ENCODE peak calls at places on chromosomes 11 and 22, in nine cellular contexts. Z is uterus, C is colonic mucosa, R is cardiac muscle cell, I is adrenal gland, Y is psoas muscle, S is Panc1, P is esophagus squamous epithelium, E is suprapubic skin. X is an unnamed sample. For H3K4me1 and H3K36me3, the result is how much of the 10 kb centered on the place peaks cover.

GRCh38 chr11:82832983-82833382 is 67.2 kb downstream of the PRCP start:
- DNase-seq in C (no peak), P (no peak), I (no peak), E (no peak), Z (no peak), S (no peak), R (no peak), Y (no peak), X (no peak)

GRCh38 chr11:65557280-65558001 is 718 bp downstream of the LTBP3 start:
- DNase-seq in C (no peak), Y (peak), S (no peak), E (peak), R (no peak), I (no peak), Z (no peak), P (no peak), X (no peak)

GRCh38 chr22:27074016-27074415 is 416.6 kb downstream of the MIAT start:
- DNase-seq in I (no peak), C (no peak), E (no peak), R (no peak), Y (no peak), P (no peak), Z (no peak), S (no peak), X (no peak)

GRCh38 chr11:2725367-2726300 is 25.8 kb upstream of the KCNQ1OT1 start:
- DNase-seq in Y (peak), S (no peak), E (peak), I (no peak), P (no peak), Z (peak), C (no peak), R (peak), X (peak)

GRCh38 chr11:45383229-45383628 is 97.1 kb upstream of the SYT13 start:
- DNase-seq in S (no peak), I (no peak), Y (no peak), C (no peak), R (peak), P (no peak), Z (no peak), E (peak), X (no peak)

GRCh38 chr11:103673773-103674172 is 362.7 kb upstream of the DDI1 start:
- DNase-seq in Z (no peak), Y (no peak), S (no peak), R (peak), I (no peak), C (no peak), E (no peak), P (no peak), X (no peak)

GRCh38 chr11:35112056-35112845 is 26.7 kb upstream of the CD44 start:
- DNase-seq in P (no peak), Z (no peak), C (no peak), I (no peak), S (no peak), R (no peak), E (no peak), Y (no peak), X (no peak)

GRCh38 chr11:12721816-12722604 is 47.8 kb downstream of the TEAD1 start:
- DNase-seq in Z (no peak), I (no peak), E (no peak), S (no peak), R (no peak), C (no peak), P (no peak), Y (no peak), X (no peak)

GRCh38 chr11:34671946-34672345 is 51.1 kb downstream of the EHF start:
- DNase-seq in S (no peak), C (no peak), E (no peak), I (no peak), Z (no peak), Y (no peak), R (no peak), P (no peak), X (no peak)

GRCh38 chr11:10628506-10629236 is 60.2 kb upstream of the LYVE1 start:
- DNase-seq in C (no peak), Z (no peak), R (no peak), P (no peak), S (no peak), Y (no peak), I (no peak), E (no peak), X (no peak)

GRCh38 chr11:127223026-127223425 is 222.5 kb upstream of the KIRREL3 start:
- DNase-seq in Y (no peak), P (no peak), E (no peak), Z (no peak), C (no peak), S (no peak), R (no peak), I (no peak), X (no peak)

GRCh38 chr22:21606775-21607174 is 23.0 kb downstream of the YDJC start:
- DNase-seq in Y (no peak), I (no peak), R (no peak), S (no peak), C (no peak), E (no peak), Z (no peak), P (no peak), X (no peak)

GRCh38 chr11:12167098-12167999 is 57.0 kb downstream of the MICAL2 start:
- DNase-seq in P (no peak), I (no peak), C (peak), Z (no peak), R (peak), E (no peak), Y (no peak), S (peak), X (peak)

GRCh38 chr11:133253570-133253969 is 278.7 kb downstream of the OPCML start:
- DNase-seq in P (no peak), R (no peak), Y (no peak), S (no peak), E (no peak), I (no peak), C (no peak), Z (no peak), X (no peak)

GRCh38 chr11:61092908-61093763 is 9.2 kb upstream of the CD5 start:
- DNase-seq in S (no peak), I (no peak), P (no peak), C (no peak), E (no peak), Y (no peak), Z (peak), R (no peak), X (no peak)

GRCh38 chr11:69360606-69361005 is 66.7 kb downstream of the MYEOV start:
- DNase-seq in E (peak), Z (no peak), Y (no peak), R (no peak), I (no peak), C (peak), S (no peak), P (no peak), X (no peak)

GRCh38 chr11:12137938-12138731 is 27.7 kb downstream of the MICAL2 start:
- DNase-seq in E (no peak), S (no peak), Z (peak), P (no peak), R (peak), Y (no peak), I (no peak), C (no peak), X (peak)

GRCh38 chr11:105719073-105719846 is 109.4 kb downstream of the GRIA4 start:
- DNase-seq in Y (no peak), S (peak), Z (no peak), P (no peak), I (no peak), R (peak), C (no peak), E (no peak), X (peak)

GRCh38 chr22:39690901-39691620 is 120.5 kb downstream of the CACNA1I start:
- DNase-seq in R (peak), C (no peak), E (no peak), I (peak), S (no peak), P (no peak), Y (no peak), Z (no peak), X (peak)

GRCh38 chr22:41555325-41555724 is 5.5 kb upstream of the CSDC2 start:
- DNase-seq in C (no peak), S (no peak), E (no peak), R (peak), Y (no peak), P (no peak), I (no peak), Z (peak), X (no peak)

GRCh38 chr11:44036811-44037657 is 10.7 kb upstream of the ACCSL start:
- DNase-seq in C (peak), E (peak), Y (peak), P (no peak), Z (peak), S (peak), R (peak), I (peak), X (peak)

GRCh38 chr11:66070604-66071325 is 693 bp downstream of the PACS1 start:
- DNase-seq in Z (peak), R (peak), P (no peak), Y (peak), S (no peak), C (peak), I (peak), E (peak), X (peak)

GRCh38 chr11:67302571-67303131 is 679 bp upstream of the SSH3 start:
- DNase-seq in S (no peak), I (no peak), E (peak), R (peak), Y (peak), C (peak), Z (no peak), P (no peak), X (peak)

GRCh38 chr22:46262449-46263207 is 515 bp downstream of the PKDREJ start:
- DNase-seq in Z (peak), P (no peak), C (peak), Y (peak), E (no peak), S (no peak), R (peak), I (peak), X (peak)

GRCh38 chr22:35556666-35557065 is 16.0 kb downstream of the RASD2 start:
- DNase-seq in Y (no peak), C (no peak), S (no peak), E (no peak), P (no peak), I (no peak), Z (no peak), R (no peak), X (peak)

GRCh38 chr11:114909866-114910265 is 231.5 kb downstream of the NXPE2 start:
- DNase-seq in S (no peak), I (no peak), Y (no peak), E (no peak), R (no peak), P (no peak), C (no peak), Z (no peak), X (no peak)
- TF ChIP-seq CTCF in S (no peak), I (no peak), Y (no peak), E (no peak), R (no peak), P (no peak), C (no peak), Z (no peak), X (no peak)

DNA sequence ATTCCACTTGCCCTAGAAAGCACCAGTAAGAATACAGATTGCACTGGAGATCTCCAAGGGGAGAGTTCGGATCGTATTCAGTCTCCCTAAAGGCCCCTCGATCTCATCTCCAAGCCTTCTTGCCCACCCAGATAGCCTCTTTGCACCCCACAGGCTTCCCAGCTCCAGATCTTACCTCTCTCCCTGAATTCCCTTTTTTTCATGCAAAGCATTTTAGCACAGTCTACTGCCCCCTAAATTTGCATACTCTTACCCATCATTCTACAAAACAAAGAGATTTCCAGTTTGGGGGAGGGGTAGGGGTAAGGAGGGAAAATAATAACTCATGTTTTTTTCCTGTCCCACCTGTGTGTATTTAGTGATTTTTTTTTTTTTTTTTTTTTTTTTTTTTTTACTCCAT is 105.2 kb downstream of the NAV2 start:
- DNase-seq in C (no peak), S (no peak), R (no peak), I (no peak), P (no peak), Z (no peak), E (no peak), Y (no peak), X (no peak)
- H3K4me1 ChIP-seq in C (under half), S (under half), R (under half), I (under half), P (under half), Z (under half), E (under half), Y (half or more), X (under half)

DNA sequence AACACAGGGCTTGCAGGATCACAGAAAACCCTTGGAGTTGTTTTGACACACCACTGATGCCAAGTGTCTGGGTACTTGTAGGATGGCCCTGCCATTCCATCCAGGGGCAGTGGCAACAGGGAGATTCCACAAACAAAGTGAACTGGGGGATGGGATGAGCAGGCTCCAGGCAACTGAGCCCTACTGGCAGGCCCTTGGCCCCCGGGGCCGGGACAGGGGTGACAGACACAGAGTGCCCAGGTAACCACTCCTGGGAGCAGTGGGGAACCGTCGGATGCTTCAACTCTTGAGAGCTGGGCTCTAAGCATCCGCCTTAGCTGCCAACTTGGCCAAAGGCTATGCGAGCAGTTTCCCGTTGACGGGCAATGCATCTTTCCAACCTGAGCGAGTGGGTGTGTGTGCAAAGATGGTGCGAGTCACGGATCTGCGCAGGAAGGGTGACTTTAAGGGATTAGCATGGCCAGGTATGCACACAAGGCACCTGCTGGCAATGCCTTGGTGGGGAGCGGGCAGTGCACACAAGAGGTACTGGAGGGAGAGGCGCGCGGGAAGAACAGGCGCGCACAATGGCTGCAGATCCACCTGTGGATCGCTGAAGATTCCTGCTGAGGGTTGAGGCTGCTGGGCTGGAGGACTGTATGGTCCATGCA is 83.1 kb upstream of the PRODH start:
- DNase-seq in I (no peak), R (no peak), Y (no peak), C (no peak), E (no peak), S (no peak), P (no peak), Z (no peak), X (no peak)
- H3K36me3 ChIP-seq in I (under half), R (under half), Y (under half), C (under half), E (under half), S (under half), P (under half), Z (under half), X (under half)

DNA sequence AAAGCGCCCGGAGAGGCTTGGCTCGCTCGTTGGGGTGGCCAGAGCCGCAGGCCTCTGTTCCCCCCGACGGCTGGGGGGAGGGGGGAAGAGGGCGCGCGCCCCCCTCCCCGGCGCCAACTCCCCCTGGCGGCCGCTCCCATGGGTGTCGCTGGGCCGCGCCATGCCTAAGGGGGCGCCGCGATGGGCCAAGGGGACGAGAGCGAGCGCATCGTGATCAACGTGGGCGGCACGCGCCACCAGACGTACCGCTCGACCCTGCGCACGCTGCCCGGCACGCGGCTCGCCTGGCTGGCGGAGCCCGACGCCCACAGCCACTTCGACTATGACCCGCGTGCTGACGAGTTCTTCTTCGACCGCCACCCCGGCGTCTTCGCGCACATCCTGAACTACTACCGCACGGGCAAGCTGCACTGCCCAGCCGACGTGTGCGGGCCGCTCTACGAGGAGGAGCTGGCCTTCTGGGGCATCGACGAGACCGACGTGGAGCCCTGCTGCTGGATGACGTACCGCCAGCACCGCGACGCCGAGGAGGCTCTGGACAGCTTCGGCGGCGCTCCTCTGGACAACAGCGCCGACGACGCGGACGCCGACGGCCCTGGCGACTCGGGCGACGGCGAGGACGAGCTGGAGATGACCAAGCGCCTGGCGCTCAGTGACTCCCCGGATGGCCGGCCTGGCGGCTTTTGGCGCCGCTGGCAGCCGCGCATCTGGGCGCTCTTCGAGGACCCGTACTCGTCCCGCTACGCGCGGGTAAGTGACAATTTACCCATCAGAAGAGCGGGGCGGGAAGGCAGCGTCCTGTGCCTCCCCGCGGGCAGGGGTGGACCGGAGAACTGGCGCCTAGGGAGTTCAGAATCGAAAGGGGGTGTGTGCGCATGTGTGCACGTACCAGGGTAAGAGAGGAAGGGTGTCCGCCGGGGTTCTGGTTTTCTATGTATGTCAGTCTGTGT is 1.5 kb downstream of the KCNC1 start:
- DNase-seq in P (no peak), I (no peak), C (no peak), R (no peak), S (no peak), E (no peak), Z (no peak), Y (peak), X (no peak)
- TF ChIP-seq CTCF in P (no peak), I (peak), C (no peak), R (peak), S (no peak), E (no peak), Z (no peak), Y (peak), X (no peak)

DNA sequence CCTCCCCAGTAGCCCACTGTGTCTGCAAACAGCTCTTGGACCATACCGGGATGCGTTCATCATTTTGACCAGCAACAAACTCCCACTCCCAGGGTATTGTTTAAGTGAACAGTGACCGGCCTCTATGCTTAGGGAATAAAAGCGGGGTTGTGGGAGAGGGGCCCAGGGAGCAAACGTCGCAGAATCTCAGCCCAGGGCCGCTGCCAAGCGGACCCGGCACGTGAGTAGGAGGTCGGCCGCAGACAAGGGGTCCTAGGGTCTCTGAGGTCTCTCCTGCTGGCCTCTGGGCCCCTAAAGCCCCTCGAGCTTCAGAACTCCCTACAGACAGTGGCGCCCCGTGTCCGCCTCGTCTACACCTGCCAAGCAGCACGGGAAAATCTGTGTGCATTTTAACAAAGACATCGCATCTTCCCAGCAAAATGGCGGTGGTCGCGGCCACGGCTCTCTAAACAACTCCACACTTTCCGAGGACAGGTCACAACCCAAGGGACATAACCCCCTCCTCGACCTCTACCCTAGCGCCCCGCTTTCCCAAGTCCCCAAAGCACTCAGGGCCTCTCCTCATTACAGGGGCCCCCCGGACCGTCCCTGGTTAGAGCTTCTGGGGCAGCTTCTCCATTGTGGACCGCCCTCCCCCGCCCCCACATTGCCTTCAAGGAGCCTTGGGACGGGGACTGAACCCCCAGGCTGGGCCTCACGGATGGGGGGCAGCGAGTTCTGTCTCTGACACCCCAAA is 3.9 kb upstream of the GCAT start:
- DNase-seq in C (peak), P (no peak), Y (no peak), R (no peak), S (no peak), Z (no peak), E (no peak), I (no peak), X (no peak)
- H3K4me1 ChIP-seq in C (under half), P (under half), Y (under half), R (under half), S (under half), Z (under half), E (half or more), I (under half), X (under half)

X was measured in thyroid gland.